ENCODE peak calls at places on chromosomes 2 and 18, in ten cellular contexts. U is naive thymus-derived CD8-positive, alpha-beta T cell; P is fibroblast of the conjunctiva; Z is cardiac fibroblast; N is M059J; L is T47D; E is NCI-H2081; V is NCI-H82; X is activated CD4-positive, alpha-beta T cell treated with anti-CD3 and anti-CD28 coated beads for 48 hours; G is heart left ventricle. O is an unnamed sample.

GRCh38 chr2:11921030-11921583 is 174.7 kb downstream of the LPIN1 start:
- DNase-seq in L (no peak), X (no peak), E (no peak), G (no peak), U (no peak), Z (no peak), V (no peak), N (no peak), P (no peak), O (no peak)

GRCh38 chr2:1997409-1997808 is 253.1 kb upstream of the PXDN start:
- DNase-seq in G (no peak), Z (no peak), X (no peak), N (no peak), U (no peak), L (no peak), P (no peak), E (no peak), V (no peak), O (no peak)

GRCh38 chr2:239716536-239717318 is 308.4 kb downstream of the NDUFA10 start:
- DNase-seq in U (no peak), P (peak; percentile 28), Z (no peak), V (no peak), N (no peak), G (no peak), L (no peak), E (no peak), X (no peak), O (peak; percentile 51)

GRCh38 chr2:142037051-142037450 is 93.8 kb downstream of the LRP1B start:
- DNase-seq in Z (no peak), V (no peak), X (no peak), G (no peak), E (no peak), L (no peak), P (no peak), N (peak; percentile 13), U (no peak), O (no peak)

GRCh38 chr2:221342388-221342787 is 229.7 kb downstream of the EPHA4 start:
- DNase-seq in V (no peak), U (no peak), L (no peak), G (no peak), P (no peak), X (no peak), E (no peak), Z (no peak), N (no peak), O (no peak)

GRCh38 chr18:48833701-48834394 is 116.9 kb downstream of the SMAD7 start:
- DNase-seq in X (peak; percentile 74), G (no peak), E (no peak), Z (peak; percentile 32), U (no peak), N (peak; percentile 76), L (no peak), V (no peak), P (no peak), O (peak; percentile 54)

GRCh38 chr18:59357928-59358327 is 1.1 kb downstream of the LMAN1 start:
- DNase-seq in P (no peak), X (no peak), G (no peak), E (no peak), V (no peak), L (no peak), U (no peak), Z (peak; percentile 86), N (peak; percentile 86), O (no peak)

GRCh38 chr2:117551858-117552257 is 262.6 kb upstream of the DDX18 start:
- DNase-seq in X (no peak), N (no peak), Z (no peak), V (no peak), E (no peak), L (no peak), U (no peak), P (no peak), G (no peak), O (no peak)

GRCh38 chr18:61988100-61988499 is 95.3 kb upstream of the RNF152 start:
- DNase-seq in U (no peak), P (no peak), X (no peak), E (no peak), G (no peak), N (peak; percentile 13), Z (no peak), L (no peak), V (no peak), O (no peak)

GRCh38 chr2:70923378-70924015 is 12.2 kb upstream of the ATP6V1B1 start:
- DNase-seq in N (no peak), L (peak; percentile 18), V (peak; percentile 78), U (no peak), X (peak; percentile 41), G (no peak), E (no peak), Z (peak; percentile 17), P (no peak), O (no peak)

GRCh38 chr2:119068154-119068725 is 90.3 kb downstream of the C1QL2 start:
- DNase-seq in L (no peak), G (no peak), P (no peak), E (peak; percentile 96), X (no peak), U (no peak), Z (no peak), N (no peak), V (no peak), O (no peak)

GRCh38 chr2:179749210-179749609 is 112.2 kb downstream of the ZNF385B start:
- DNase-seq in X (no peak), N (peak; percentile 3), U (no peak), E (no peak), L (no peak), P (peak; percentile 29), G (no peak), V (no peak), Z (peak; percentile 64), O (no peak)

GRCh38 chr2:239293450-239294430 is 107.1 kb downstream of the HDAC4 start:
- DNase-seq in G (no peak), Z (no peak), N (no peak), X (peak; percentile 81), L (no peak), U (no peak), P (no peak), V (no peak), E (no peak), O (peak; percentile 19)

GRCh38 chr2:86518498-86518897 is 44.7 kb downstream of the CHMP3 start:
- DNase-seq in U (peak; percentile 37), Z (peak; percentile 30), L (no peak), P (no peak), X (peak; percentile 28), G (no peak), N (peak; percentile 4), E (peak; percentile 18), V (peak; percentile 37), O (no peak)

GRCh38 chr2:218607436-218608115 is at the start of gene PLCD4:
- DNase-seq in L (peak; percentile 16), U (no peak), V (peak; percentile 54), X (no peak), N (peak; percentile 76), P (peak; percentile 91), E (no peak), G (no peak), Z (peak; percentile 75), O (no peak)

GRCh38 chr18:23998811-23999210 is 15.7 kb upstream of the TTC39C start:
- DNase-seq in N (peak; percentile 34), G (no peak), E (peak; percentile 99), P (no peak), X (no peak), L (no peak), U (no peak), V (peak; percentile 12), Z (no peak), O (no peak)

GRCh38 chr18:31101148-31102019 is 837 bp downstream of the DSC2 start:
- DNase-seq in X (no peak), Z (no peak), E (peak; percentile 51), G (peak; percentile 88), L (peak; percentile 24), U (no peak), P (no peak), V (peak; percentile 42), N (no peak), O (peak; percentile 89)

GRCh38 chr2:232877940-232878511 is 8.0 kb downstream of the SNORC start:
- DNase-seq in E (no peak), G (no peak), N (no peak), V (no peak), X (no peak), L (no peak), Z (no peak), U (no peak), P (no peak), O (no peak)

GRCh38 chr2:236107536-236107935 is 60.6 kb downstream of the GBX2 start:
- DNase-seq in N (no peak), Z (no peak), E (no peak), X (no peak), U (no peak), P (no peak), V (no peak), L (no peak), G (no peak), O (peak; percentile 22)